ENCODE peak calls at places on chromosomes 3 and 15, in seven cellular contexts. D is CD4-positive, CD25-positive, alpha-beta regulatory T cell; M is GM23248; I is gastrocnemius medialis; K is fibroblast of lung; J is MM.1S; W is sigmoid colon. E is an unnamed sample. For H3K4me1, the result is how much of the 10 kb centered on the place peaks cover.

GRCh38 chr3:30222436-30222835 is 384.0 kb upstream of the TGFBR2 start:
- DNase-seq in M (peak), I (no peak), J (no peak), W (no peak), K (no peak), D (no peak), E (no peak)

GRCh38 chr3:48765376-48765775 is 48.4 kb upstream of the IP6K2 start:
- DNase-seq in J (no peak), M (peak), I (no peak), K (peak), D (no peak), W (no peak), E (no peak)

GRCh38 chr15:94164202-94164807 is 67.1 kb upstream of the MCTP2 start:
- DNase-seq in D (peak), M (peak), W (no peak), I (no peak), K (peak), J (peak), E (no peak)

GRCh38 chr15:89912145-89912673 is 543 bp downstream of the ARPIN start:
- DNase-seq in D (no peak), W (peak), K (peak), I (no peak), J (no peak), M (peak), E (no peak)

GRCh38 chr3:126134219-126134975 is 46.0 kb downstream of the ALDH1L1 start:
- DNase-seq in D (peak), J (peak), W (peak), M (peak), I (peak), K (peak), E (no peak)

GRCh38 chr15:39578851-39579486 is 1.9 kb upstream of the THBS1 start:
- DNase-seq in J (no peak), D (no peak), K (peak), I (no peak), M (peak), W (peak), E (no peak)

GRCh38 chr3:189714991-189715961 is 84.1 kb downstream of the TP63 start:
- DNase-seq in M (peak), I (no peak), W (no peak), K (peak), J (no peak), D (no peak), E (no peak)

GRCh38 chr3:117874904-117875874 is 1159.5 kb downstream of the IGSF11 start:
- DNase-seq in K (peak), W (no peak), D (no peak), M (no peak), I (no peak), J (no peak), E (no peak)

GRCh38 chr15:34620814-34621213 is 37.4 kb upstream of the GOLGA8B start:
- DNase-seq in K (no peak), I (no peak), J (no peak), D (no peak), W (no peak), M (no peak), E (no peak)

GRCh38 chr15:83110361-83110760 is 2.9 kb downstream of the TM6SF1 start:
- DNase-seq in W (no peak), D (no peak), M (no peak), J (no peak), K (no peak), I (no peak), E (no peak)

GRCh38 chr3:115228266-115228665 is 81.2 kb upstream of the ZBTB20 start:
- DNase-seq in W (no peak), J (no peak), K (no peak), D (no peak), I (no peak), M (no peak), E (no peak)

GRCh38 chr3:37897763-37898162 is 36.1 kb downstream of the CTDSPL start:
- DNase-seq in J (no peak), K (no peak), I (no peak), D (no peak), W (no peak), M (no peak), E (no peak)

GRCh38 chr3:63279000-63279366 is 875 bp downstream of the SYNPR start:
- DNase-seq in M (peak), J (no peak), W (no peak), I (no peak), D (no peak), K (no peak), E (no peak)

GRCh38 chr3:28703858-28704257 is 355.2 kb upstream of the AZI2 start:
- DNase-seq in W (no peak), D (no peak), K (no peak), M (no peak), J (no peak), I (no peak), E (no peak)

GRCh38 chr15:70791248-70791647 is 27.9 kb upstream of the UACA start:
- DNase-seq in D (no peak), J (no peak), W (no peak), I (no peak), K (no peak), M (no peak), E (no peak)

GRCh38 chr3:184262166-184262926 is 993 bp upstream of the CAMK2N2 start:
- DNase-seq in D (no peak), M (peak), J (no peak), I (no peak), K (no peak), W (no peak), E (no peak)

GRCh38 chr15:33218071-33218491 is 23.6 kb upstream of the FMN1 start:
- DNase-seq in J (no peak), D (no peak), W (no peak), I (no peak), K (no peak), M (no peak), E (no peak)

GRCh38 chr3:97278506-97278905 is 464.1 kb downstream of the EPHA6 start:
- DNase-seq in W (no peak), D (no peak), M (no peak), K (no peak), J (no peak), I (no peak), E (no peak)

GRCh38 chr3:20583648-20584047 is 397.6 kb upstream of the SGO1 start:
- DNase-seq in D (no peak), K (no peak), W (no peak), I (no peak), J (no peak), M (no peak), E (no peak)

GRCh38 chr15:61752001-61752400 is 308.2 kb downstream of the VPS13C start:
- DNase-seq in J (no peak), D (no peak), W (no peak), I (no peak), M (no peak), K (no peak), E (no peak)

GRCh38 chr3:64878372-64878771 is 190.6 kb upstream of the ADAMTS9 start:
- DNase-seq in K (peak), J (no peak), I (no peak), W (no peak), D (no peak), M (peak), E (no peak)

GRCh38 chr15:79724804-79725203 is 172.0 kb downstream of the MTHFS start:
- DNase-seq in J (no peak), D (no peak), M (no peak), K (no peak), I (no peak), W (no peak), E (no peak)

GRCh38 chr3:129432671-129433070 is 4.2 kb upstream of the EFCAB12 start:
- DNase-seq in M (no peak), D (no peak), I (no peak), W (no peak), K (no peak), J (no peak), E (no peak)

GRCh38 chr15:58551764-58552504 is 120.1 kb downstream of the LIPC start:
- DNase-seq in J (no peak), I (no peak), D (no peak), M (peak), W (no peak), K (peak), E (no peak)

GRCh38 chr15:62503451-62503850 is 338.4 kb upstream of the C2CD4B start:
- DNase-seq in K (no peak), W (peak), J (no peak), M (peak), I (no peak), D (no peak), E (peak)

GRCh38 chr3:28601291-28601690 is 252.7 kb upstream of the AZI2 start:
- DNase-seq in J (no peak), I (no peak), K (no peak), D (no peak), W (no peak), M (no peak), E (no peak)

GRCh38 chr3:127089487-127090145 is 103.3 kb upstream of the PRR23E start:
- DNase-seq in M (peak), J (no peak), D (no peak), K (peak), I (peak), W (no peak), E (no peak)

GRCh38 chr3:178236555-178237277 is 299.5 kb upstream of the KCNMB2 start:
- DNase-seq in I (no peak), D (no peak), W (no peak), J (no peak), M (peak), K (peak), E (no peak)

GRCh38 chr3:101381809-101382208 is 61.4 kb upstream of the IMPG2 start:
- DNase-seq in K (peak), I (no peak), D (no peak), J (peak), M (peak), W (no peak), E (no peak)

GRCh38 chr15:69624816-69625215 is 172.2 kb downstream of the RPLP1 start:
- DNase-seq in W (no peak), K (no peak), I (no peak), D (no peak), J (no peak), M (no peak), E (no peak)

GRCh38 chr3:71659758-71660666 is 65.2 kb downstream of the EIF4E3 start:
- DNase-seq in D (no peak), J (no peak), M (peak), K (peak), I (no peak), W (no peak), E (no peak)

GRCh38 chr15:52803543-52804306 is 13.6 kb upstream of the ONECUT1 start:
- DNase-seq in D (no peak), W (no peak), I (no peak), K (no peak), M (no peak), J (peak), E (no peak)

GRCh38 chr3:16222547-16222946 is 42.2 kb downstream of the DPH3 start:
- DNase-seq in M (no peak), J (no peak), K (no peak), D (no peak), W (no peak), I (no peak), E (no peak)

GRCh38 chr3:122938756-122939425 is 88.7 kb downstream of the SEMA5B start:
- DNase-seq in J (no peak), W (no peak), I (peak), M (no peak), K (no peak), D (no peak), E (no peak)

GRCh38 chr15:52466134-52466701 is 62.5 kb downstream of the MYO5A start:
- DNase-seq in W (peak), I (peak), K (no peak), D (no peak), M (peak), J (peak), E (no peak)

GRCh38 chr15:23734856-23735255 is 47.8 kb upstream of the NDN start:
- DNase-seq in D (no peak), J (no peak), W (no peak), I (no peak), M (no peak), K (no peak), E (no peak)

GRCh38 chr3:153000325-153000724 is 161.7 kb upstream of the RAP2B start:
- DNase-seq in D (no peak), W (no peak), J (no peak), M (no peak), I (no peak), K (no peak), E (no peak)

GRCh38 chr3:46944191-46944590 is 32.4 kb downstream of the CCDC12 start:
- DNase-seq in W (no peak), K (no peak), D (no peak), J (no peak), I (no peak), M (no peak), E (no peak)
- H3K4me1 ChIP-seq in W (half or more), K (under half), D (under half), J (under half), I (half or more), M (under half), E (half or more)

GRCh38 chr3:14432996-14433572 is 30.7 kb downstream of the SLC6A6 start:
- DNase-seq in D (no peak), J (no peak), M (no peak), I (no peak), W (no peak), K (no peak), E (no peak)
- H3K4me1 ChIP-seq in D (half or more), J (half or more), M (under half), I (half or more), W (under half), K (under half), E (half or more)

GRCh38 chr15:73981761-73982222 is 10.3 kb downstream of the STOML1 start:
- DNase-seq in I (no peak), M (peak), J (no peak), D (no peak), W (peak), K (no peak), E (no peak)
- H3K4me1 ChIP-seq in I (half or more), M (under half), J (under half), D (under half), W (under half), K (under half), E (under half)

GRCh38 chr15:67563092-67563491 is 20.6 kb downstream of the MAP2K5 start:
- DNase-seq in I (no peak), J (no peak), M (no peak), D (no peak), W (no peak), K (no peak), E (no peak)
- H3K4me1 ChIP-seq in I (under half), J (under half), M (under half), D (under half), W (under half), K (under half), E (under half)

GRCh38 chr3:140809326-140809725 is 131.5 kb downstream of the TRIM42 start:
- DNase-seq in M (no peak), I (no peak), J (no peak), W (no peak), K (no peak), D (no peak), E (no peak)
- H3K4me1 ChIP-seq in M (under half), I (under half), J (under half), W (under half), K (under half), D (under half), E (under half)

DNA sequence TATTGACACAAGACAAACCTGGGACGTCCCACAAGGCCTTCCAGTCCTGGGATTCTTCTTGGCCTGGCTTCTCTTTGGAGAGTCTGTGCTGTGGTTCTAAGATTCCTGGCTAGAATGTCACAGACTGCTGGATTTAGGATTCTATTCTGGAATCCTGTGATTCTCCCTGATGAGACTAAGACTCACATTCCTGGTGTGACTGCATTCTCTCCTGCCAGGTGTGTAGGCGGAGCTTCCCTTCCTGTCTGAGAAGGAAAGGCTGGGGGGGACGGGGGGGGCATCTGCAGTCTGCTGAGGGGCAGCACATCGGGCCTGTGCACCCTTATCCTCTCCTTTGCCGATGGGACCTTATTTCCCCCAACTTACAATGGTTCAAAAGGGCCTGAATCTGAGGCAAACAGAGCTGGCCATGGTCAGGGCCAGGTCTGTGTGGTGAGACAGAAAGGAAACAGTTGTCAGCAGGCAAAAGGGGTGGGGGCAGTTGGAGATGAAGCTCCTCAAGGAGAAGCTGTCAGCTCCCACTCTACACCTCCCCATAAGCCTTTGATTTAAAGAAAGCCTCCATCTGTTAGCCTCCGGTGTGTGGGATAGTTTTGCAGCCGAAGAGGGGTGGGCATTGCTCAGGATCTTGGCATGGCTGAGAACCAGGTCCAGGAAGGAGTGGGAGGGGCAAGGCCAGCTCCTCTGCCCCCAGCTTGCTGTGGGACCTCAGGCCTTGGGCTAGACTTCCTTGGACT is 30.9 kb downstream of the VIPR1 start:
- DNase-seq in D (no peak), W (no peak), I (no peak), K (no peak), J (no peak), M (no peak), E (no peak)
- H3K4me1 ChIP-seq in D (under half), W (under half), I (under half), K (under half), J (under half), M (under half), E (under half)

GRCh38 chr3:111669926-111670630 is 74.9 kb upstream of the ZBED2 start:
- DNase-seq in M (peak), D (no peak), I (no peak), K (peak), W (no peak), J (no peak), E (no peak)
- H3K4me1 ChIP-seq in M (under half), D (under half), I (under half), K (under half), W (under half), J (under half), E (under half)

GRCh38 chr3:135966875-135967274 is 1.3 kb downstream of the PPP2R3A start:
- DNase-seq in I (no peak), K (no peak), W (no peak), J (no peak), M (peak), D (no peak), E (no peak)

GRCh38 chr3:135966349-135966695 is 794 bp downstream of the PPP2R3A start:
- DNase-seq in M (no peak), I (no peak), J (no peak), D (no peak), K (peak), W (no peak), E (no peak)

GRCh38 chr3:135967867-135968266 is 2.3 kb downstream of the PPP2R3A start:
- DNase-seq in M (no peak), D (no peak), K (no peak), W (no peak), I (no peak), J (no peak), E (no peak)

GRCh38 chr3:135973846-135974245 is 8.3 kb downstream of the PPP2R3A start:
- DNase-seq in I (no peak), J (no peak), D (no peak), K (no peak), M (no peak), W (no peak), E (no peak)

DNA sequence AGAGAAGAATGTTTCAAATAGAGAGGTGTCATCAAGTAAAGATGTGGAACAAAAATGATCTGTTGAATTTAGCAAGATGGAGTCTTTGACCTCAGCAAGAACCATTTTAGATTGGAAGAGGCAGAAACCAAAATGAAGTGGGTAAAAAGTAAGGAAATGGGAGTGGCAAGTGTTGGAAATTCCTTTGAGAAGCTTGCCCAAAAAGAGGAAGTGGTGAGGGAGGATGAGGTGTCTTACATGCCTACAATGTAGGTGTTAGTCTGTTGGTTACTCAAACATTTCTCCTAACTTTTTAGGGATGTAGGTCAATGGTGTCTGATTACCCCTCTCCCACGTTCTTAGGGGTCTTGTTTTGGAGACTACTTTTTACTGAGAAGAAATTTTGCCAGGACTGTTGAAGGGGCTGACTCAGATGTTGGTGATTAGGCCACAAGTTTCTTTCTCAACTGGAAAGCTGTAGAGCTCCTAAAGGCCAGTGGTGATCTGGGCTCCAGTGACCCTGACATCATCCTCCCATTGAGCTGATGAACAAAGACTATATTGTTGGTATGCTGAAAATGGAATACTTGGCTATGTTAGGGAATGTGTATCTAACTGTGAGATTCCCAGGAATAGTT is 5.1 kb downstream of the PPP2R3A start:
- DNase-seq in W (no peak), J (no peak), I (no peak), D (no peak), M (peak), K (no peak), E (no peak)
- H3K4me1 ChIP-seq in W (half or more), J (under half), I (half or more), D (under half), M (half or more), K (under half), E (under half)

DNA sequence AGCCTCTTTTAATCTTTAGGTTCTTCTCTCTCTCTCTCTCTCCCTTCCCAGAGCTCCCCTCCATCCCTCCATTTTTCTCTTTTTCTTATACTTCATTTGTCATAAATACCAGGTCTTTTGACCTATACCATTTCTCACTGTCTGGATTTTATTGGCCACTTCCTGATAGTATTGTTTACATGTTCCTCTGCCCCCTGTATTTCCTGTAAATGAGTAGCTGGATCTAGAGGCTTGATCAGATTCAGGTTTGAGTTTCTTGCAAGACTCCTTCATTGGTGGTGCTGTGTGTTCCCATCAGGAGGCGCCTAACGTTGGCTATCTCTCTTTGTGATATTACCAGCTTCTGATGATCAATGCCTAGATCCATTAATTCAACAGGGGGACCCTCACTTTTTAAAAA is 42.2 kb downstream of the DAPK2 start:
- DNase-seq in J (no peak), I (no peak), D (no peak), M (no peak), K (no peak), W (no peak), E (no peak)
- H3K4me1 ChIP-seq in J (under half), I (half or more), D (under half), M (under half), K (under half), W (under half), E (under half)

E was measured in thoracic aorta.